ENCODE peak calls at places on chromosomes 11 and 22, in nine cellular contexts. One of them, this sample, is unnamed.

GRCh38 chr22:40911772-40912171 is 39.4 kb upstream of the RBX1 start:
- DNase-seq in AG04450: no peak
- DNase-seq in fibroblast of mammary gland: no peak
- DNase-seq in A549: no peak
- DNase-seq in ovary: no peak
- DNase-seq in heart right ventricle: no peak
- DNase-seq in AG10803: peak; percentile 58
- DNase-seq in GM12865: no peak
- DNase-seq in heart left ventricle: no peak
- DNase-seq in this sample: no peak

GRCh38 chr11:69460540-69461257 is 20.8 kb upstream of the LINC01488 start:
- DNase-seq in AG10803: peak; percentile 87
- DNase-seq in A549: peak; percentile 22
- DNase-seq in ovary: no peak
- DNase-seq in fibroblast of mammary gland: peak; percentile 97
- DNase-seq in heart left ventricle: no peak
- DNase-seq in GM12865: no peak
- DNase-seq in AG04450: peak; percentile 47
- DNase-seq in heart right ventricle: no peak
- DNase-seq in this sample: no peak

GRCh38 chr22:26066534-26066933 is 102.7 kb upstream of the SEZ6L start:
- DNase-seq in AG04450: no peak
- DNase-seq in fibroblast of mammary gland: no peak
- DNase-seq in heart right ventricle: no peak
- DNase-seq in A549: no peak
- DNase-seq in ovary: no peak
- DNase-seq in heart left ventricle: no peak
- DNase-seq in AG10803: no peak
- DNase-seq in GM12865: no peak
- DNase-seq in this sample: peak; percentile 21

GRCh38 chr11:78045851-78046485 is 17.7 kb upstream of the THRSP start:
- DNase-seq in heart right ventricle: peak; percentile 78
- DNase-seq in AG04450: no peak
- DNase-seq in heart left ventricle: peak; percentile 80
- DNase-seq in fibroblast of mammary gland: peak; percentile 57
- DNase-seq in ovary: peak; percentile 91
- DNase-seq in GM12865: peak; percentile 65
- DNase-seq in A549: peak; percentile 50
- DNase-seq in AG10803: peak; percentile 46
- DNase-seq in this sample: peak; percentile 86

GRCh38 chr22:30635273-30636225 is at the start of gene SLC35E4:
- DNase-seq in A549: peak; percentile 86
- DNase-seq in AG04450: peak; percentile 78
- DNase-seq in heart right ventricle: peak; percentile 94
- DNase-seq in AG10803: peak; percentile 87
- DNase-seq in ovary: peak; percentile 98
- DNase-seq in fibroblast of mammary gland: peak; percentile 86
- DNase-seq in GM12865: peak; percentile 95
- DNase-seq in heart left ventricle: peak; percentile 96
- DNase-seq in this sample: peak; percentile 97

GRCh38 chr11:17745032-17745772 is 10.6 kb downstream of the KCNC1 start:
- DNase-seq in AG04450: no peak
- DNase-seq in heart right ventricle: no peak
- DNase-seq in GM12865: no peak
- DNase-seq in ovary: peak; percentile 18
- DNase-seq in heart left ventricle: no peak
- DNase-seq in AG10803: no peak
- DNase-seq in fibroblast of mammary gland: no peak
- DNase-seq in A549: no peak
- DNase-seq in this sample: peak; percentile 13

GRCh38 chr11:7636350-7636749 is 37.0 kb downstream of the CYB5R2 start:
- DNase-seq in AG10803: no peak
- DNase-seq in heart right ventricle: no peak
- DNase-seq in ovary: no peak
- DNase-seq in fibroblast of mammary gland: no peak
- DNase-seq in heart left ventricle: no peak
- DNase-seq in A549: no peak
- DNase-seq in AG04450: no peak
- DNase-seq in GM12865: no peak
- DNase-seq in this sample: no peak

GRCh38 chr22:22164541-22165272 is 79.9 kb upstream of the VPREB1 start:
- DNase-seq in AG04450: no peak
- DNase-seq in A549: no peak
- DNase-seq in ovary: no peak
- DNase-seq in fibroblast of mammary gland: no peak
- DNase-seq in heart left ventricle: no peak
- DNase-seq in heart right ventricle: no peak
- DNase-seq in AG10803: no peak
- DNase-seq in GM12865: no peak
- DNase-seq in this sample: no peak

GRCh38 chr11:209275-210121 is 2.0 kb downstream of the RIC8A start:
- DNase-seq in heart left ventricle: no peak
- DNase-seq in ovary: no peak
- DNase-seq in fibroblast of mammary gland: peak; percentile 21
- DNase-seq in AG10803: peak; percentile 31
- DNase-seq in heart right ventricle: peak; percentile 4
- DNase-seq in AG04450: no peak
- DNase-seq in A549: peak; percentile 22
- DNase-seq in GM12865: peak; percentile 27
- DNase-seq in this sample: peak; percentile 38

GRCh38 chr11:30358569-30358968 is 35.7 kb downstream of the ARL14EP start:
- DNase-seq in AG04450: no peak
- DNase-seq in AG10803: no peak
- DNase-seq in heart left ventricle: peak; percentile 19
- DNase-seq in fibroblast of mammary gland: no peak
- DNase-seq in ovary: no peak
- DNase-seq in GM12865: no peak
- DNase-seq in A549: no peak
- DNase-seq in heart right ventricle: peak; percentile 39
- DNase-seq in this sample: no peak

GRCh38 chr22:48899523-48900326 is 927.9 kb downstream of the BRD1 start:
- DNase-seq in AG04450: no peak
- DNase-seq in AG10803: no peak
- DNase-seq in fibroblast of mammary gland: no peak
- DNase-seq in GM12865: no peak
- DNase-seq in ovary: peak; percentile 21
- DNase-seq in heart left ventricle: no peak
- DNase-seq in A549: no peak
- DNase-seq in heart right ventricle: no peak
- DNase-seq in this sample: no peak

GRCh38 chr11:22703040-22703439 is 36.6 kb downstream of the GAS2 start:
- DNase-seq in AG04450: peak; percentile 46
- DNase-seq in GM12865: no peak
- DNase-seq in A549: peak; percentile 50
- DNase-seq in fibroblast of mammary gland: peak; percentile 22
- DNase-seq in heart right ventricle: no peak
- DNase-seq in ovary: no peak
- DNase-seq in AG10803: peak; percentile 32
- DNase-seq in heart left ventricle: no peak
- DNase-seq in this sample: no peak

GRCh38 chr11:126573325-126574076 is 218.0 kb downstream of the ST3GAL4 start:
- DNase-seq in A549: no peak
- DNase-seq in ovary: no peak
- DNase-seq in fibroblast of mammary gland: no peak
- DNase-seq in AG10803: no peak
- DNase-seq in AG04450: no peak
- DNase-seq in heart right ventricle: no peak
- DNase-seq in GM12865: no peak
- DNase-seq in heart left ventricle: no peak
- DNase-seq in this sample: no peak
- TF ChIP-seq CTCF in A549: peak; percentile 12
- TF ChIP-seq CTCF in ovary: no peak
- TF ChIP-seq CTCF in fibroblast of mammary gland: peak; percentile 9
- TF ChIP-seq CTCF in AG10803: peak; percentile 40
- TF ChIP-seq CTCF in AG04450: peak; percentile 41
- TF ChIP-seq CTCF in heart right ventricle: no peak
- TF ChIP-seq CTCF in GM12865: peak; percentile 14
- TF ChIP-seq CTCF in heart left ventricle: no peak
- TF ChIP-seq CTCF in this sample: no peak

DNA sequence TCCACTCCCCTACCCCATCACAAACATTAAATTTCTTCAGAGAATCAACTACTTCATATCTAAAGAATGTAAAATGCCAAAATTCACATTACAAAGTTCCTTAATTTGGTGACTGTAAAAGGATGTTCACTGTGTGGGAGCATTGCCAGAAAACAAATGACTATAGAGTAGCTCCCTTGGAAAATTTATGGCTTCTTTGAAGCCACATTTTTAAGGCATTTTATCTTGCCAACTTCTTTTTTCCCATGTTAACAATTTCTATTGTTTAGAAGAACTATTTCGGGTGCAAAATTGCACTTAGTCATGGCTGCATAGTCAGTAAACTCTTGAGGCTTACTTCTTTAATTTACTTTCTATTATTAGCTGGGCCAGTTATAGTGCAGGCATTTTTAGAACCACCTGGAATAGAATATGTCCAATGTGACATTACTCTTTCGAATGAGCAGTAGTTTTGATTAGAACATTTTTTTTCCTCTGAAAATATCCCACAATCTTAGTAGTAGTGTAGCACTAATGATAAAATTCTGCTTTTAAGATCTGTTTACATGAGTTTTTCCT is 515.4 kb downstream of the JRKL start:
- DNase-seq in AG10803: no peak
- DNase-seq in fibroblast of mammary gland: no peak
- DNase-seq in heart left ventricle: no peak
- DNase-seq in heart right ventricle: no peak
- DNase-seq in AG04450: no peak
- DNase-seq in ovary: no peak
- DNase-seq in GM12865: no peak
- DNase-seq in A549: no peak
- DNase-seq in this sample: no peak
- TF ChIP-seq CTCF in AG10803: no peak
- TF ChIP-seq CTCF in fibroblast of mammary gland: no peak
- TF ChIP-seq CTCF in heart left ventricle: no peak
- TF ChIP-seq CTCF in heart right ventricle: no peak
- TF ChIP-seq CTCF in AG04450: no peak
- TF ChIP-seq CTCF in ovary: no peak
- TF ChIP-seq CTCF in GM12865: no peak
- TF ChIP-seq CTCF in A549: no peak
- TF ChIP-seq CTCF in this sample: no peak

GRCh38 chr11:39361557-39361956 is 2097.9 kb downstream of the LRRC4C start:
- DNase-seq in GM12865: no peak
- DNase-seq in AG10803: no peak
- DNase-seq in heart right ventricle: no peak
- DNase-seq in fibroblast of mammary gland: no peak
- DNase-seq in ovary: no peak
- DNase-seq in heart left ventricle: no peak
- DNase-seq in A549: no peak
- DNase-seq in AG04450: no peak
- DNase-seq in this sample: no peak

GRCh38 chr11:39367526-39367925 is 2091.9 kb downstream of the LRRC4C start:
- DNase-seq in AG04450: no peak
- DNase-seq in AG10803: no peak
- DNase-seq in fibroblast of mammary gland: no peak
- DNase-seq in A549: no peak
- DNase-seq in GM12865: no peak
- DNase-seq in heart right ventricle: no peak
- DNase-seq in heart left ventricle: no peak
- DNase-seq in ovary: no peak
- DNase-seq in this sample: no peak

DNA sequence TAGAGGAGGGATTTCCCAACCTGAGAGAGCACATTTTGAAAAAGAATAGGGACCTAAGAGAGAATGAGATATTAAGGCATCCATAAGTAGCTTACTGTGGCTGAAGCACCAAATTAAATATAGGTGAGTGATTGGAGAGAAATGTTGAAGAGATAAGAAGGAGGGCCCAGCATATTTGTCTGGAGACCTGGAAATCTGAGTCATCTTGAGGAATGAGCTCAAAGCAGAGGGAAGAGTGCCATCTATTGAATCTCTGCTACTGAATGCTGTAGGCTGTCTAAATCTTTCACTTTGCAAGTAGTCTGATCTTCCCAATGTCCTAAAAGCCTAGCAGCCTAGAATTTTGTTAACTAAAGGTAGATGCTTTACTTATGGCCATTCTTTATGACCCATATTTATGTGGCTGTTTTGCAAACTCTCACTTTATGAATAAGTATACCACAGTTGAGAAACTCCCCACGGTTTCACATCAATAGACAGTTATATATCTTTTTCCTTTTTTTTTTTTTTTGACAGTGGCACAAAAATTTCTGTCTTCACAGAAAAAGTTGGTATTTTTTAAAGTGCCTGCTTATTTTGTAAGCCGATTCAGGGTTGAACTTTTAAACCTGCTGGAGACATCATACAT is 2093.5 kb downstream of the LRRC4C start:
- DNase-seq in ovary: no peak
- DNase-seq in A549: peak; percentile 31
- DNase-seq in heart left ventricle: no peak
- DNase-seq in GM12865: no peak
- DNase-seq in AG04450: no peak
- DNase-seq in fibroblast of mammary gland: no peak
- DNase-seq in AG10803: no peak
- DNase-seq in heart right ventricle: no peak
- DNase-seq in this sample: no peak
- TF ChIP-seq CTCF in ovary: no peak
- TF ChIP-seq CTCF in A549: peak; percentile 26
- TF ChIP-seq CTCF in heart left ventricle: no peak
- TF ChIP-seq CTCF in GM12865: no peak
- TF ChIP-seq CTCF in AG04450: no peak
- TF ChIP-seq CTCF in fibroblast of mammary gland: no peak
- TF ChIP-seq CTCF in AG10803: no peak
- TF ChIP-seq CTCF in heart right ventricle: peak; percentile 25
- TF ChIP-seq CTCF in this sample: no peak

GRCh38 chr11:118607401-118608267 is at the start of gene PHLDB1:
- DNase-seq in heart left ventricle: peak; percentile 82
- DNase-seq in fibroblast of mammary gland: peak; percentile 80
- DNase-seq in GM12865: peak; percentile 25
- DNase-seq in A549: peak; percentile 61
- DNase-seq in heart right ventricle: peak; percentile 76
- DNase-seq in ovary: peak; percentile 83
- DNase-seq in AG04450: no peak
- DNase-seq in AG10803: peak; percentile 76
- DNase-seq in this sample: peak; percentile 48
- TF ChIP-seq CTCF in heart left ventricle: peak; percentile 67
- TF ChIP-seq CTCF in fibroblast of mammary gland: peak; percentile 38
- TF ChIP-seq CTCF in GM12865: peak; percentile 40
- TF ChIP-seq CTCF in A549: peak; percentile 39
- TF ChIP-seq CTCF in heart right ventricle: peak; percentile 64
- TF ChIP-seq CTCF in ovary: peak; percentile 42
- TF ChIP-seq CTCF in AG04450: peak; percentile 65
- TF ChIP-seq CTCF in AG10803: peak; percentile 59
- TF ChIP-seq CTCF in this sample: no peak

DNA sequence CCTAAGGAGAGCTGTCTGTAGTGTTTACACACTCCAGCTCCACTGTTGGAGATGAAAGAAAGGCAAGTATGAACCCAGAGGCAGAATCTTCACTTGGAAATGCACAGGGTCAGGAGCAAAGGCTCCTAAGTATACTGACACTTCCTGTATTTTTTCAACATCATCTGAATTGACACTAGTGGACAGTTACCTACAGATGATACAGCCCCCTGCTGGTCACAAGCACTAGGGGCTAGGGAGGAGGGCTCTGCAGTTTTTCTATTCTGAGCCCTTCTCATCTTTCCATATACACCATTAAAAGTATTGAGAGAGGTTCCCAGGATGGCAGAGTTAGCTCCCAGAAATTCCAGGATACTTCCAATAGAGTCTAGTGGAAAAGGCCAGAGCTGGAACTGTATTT is 290.3 kb upstream of the API5 start:
- DNase-seq in fibroblast of mammary gland: no peak
- DNase-seq in A549: peak; percentile 15
- DNase-seq in GM12865: peak; percentile 26
- DNase-seq in heart left ventricle: no peak
- DNase-seq in ovary: no peak
- DNase-seq in AG10803: no peak
- DNase-seq in AG04450: no peak
- DNase-seq in heart right ventricle: no peak
- DNase-seq in this sample: peak; percentile 30
- TF ChIP-seq CTCF in fibroblast of mammary gland: no peak
- TF ChIP-seq CTCF in A549: no peak
- TF ChIP-seq CTCF in GM12865: peak; percentile 31
- TF ChIP-seq CTCF in heart left ventricle: peak; percentile 27
- TF ChIP-seq CTCF in ovary: no peak
- TF ChIP-seq CTCF in AG10803: no peak
- TF ChIP-seq CTCF in AG04450: no peak
- TF ChIP-seq CTCF in heart right ventricle: peak; percentile 43
- TF ChIP-seq CTCF in this sample: peak; percentile 70

This sample was measured in glutamatergic neuron.